ENCODE peak calls at places on chromosomes 11 and 22, in four cellular contexts. D, S, V and C are unnamed samples.

GRCh38 chr11:15852179-15852578 is 504.2 kb downstream of the SOX6 start:
- DNase-seq in D (peak; percentile 34), S (peak; percentile 35), V (no peak), C (peak; percentile 16)

GRCh38 chr11:109956124-109956793 is 136.9 kb upstream of the ZC3H12C start:
- DNase-seq in D (no peak), S (no peak), V (no peak), C (no peak)

GRCh38 chr11:3126901-3127691 is 38.0 kb downstream of the OSBPL5 start:
- DNase-seq in D (no peak), S (no peak), V (peak; percentile 50), C (no peak)

GRCh38 chr11:118876261-118876660 is 7.4 kb upstream of the CXCR5 start:
- DNase-seq in D (no peak), S (no peak), V (no peak), C (no peak)

GRCh38 chr11:6233984-6234313 is 487 bp downstream of the FHIP1B start:
- DNase-seq in D (no peak), S (no peak), V (no peak), C (peak; percentile 12)

GRCh38 chr22:38353142-38353629 is 36.0 kb upstream of the CSNK1E start:
- DNase-seq in D (peak; percentile 85), S (peak; percentile 27), V (peak; percentile 85), C (peak; percentile 62)

GRCh38 chr11:94740975-94741707 is 27.0 kb upstream of the AMOTL1 start:
- DNase-seq in D (no peak), S (peak; percentile 69), V (no peak), C (peak; percentile 73)

GRCh38 chr11:97968071-97968470 is 1052.7 kb upstream of the CNTN5 start:
- DNase-seq in D (no peak), S (no peak), V (no peak), C (no peak)

GRCh38 chr22:22427542-22428065 is 80.9 kb downstream of the ZNF280B start:
- DNase-seq in D (no peak), S (no peak), V (no peak), C (no peak)

GRCh38 chr22:31583861-31584485 is 78.0 kb downstream of the PISD start:
- DNase-seq in D (no peak), S (peak; percentile 62), V (no peak), C (no peak)

GRCh38 chr11:82889133-82890001 is 10.9 kb downstream of the PRCP start:
- DNase-seq in D (no peak), S (peak; percentile 7), V (no peak), C (no peak)

DNA sequence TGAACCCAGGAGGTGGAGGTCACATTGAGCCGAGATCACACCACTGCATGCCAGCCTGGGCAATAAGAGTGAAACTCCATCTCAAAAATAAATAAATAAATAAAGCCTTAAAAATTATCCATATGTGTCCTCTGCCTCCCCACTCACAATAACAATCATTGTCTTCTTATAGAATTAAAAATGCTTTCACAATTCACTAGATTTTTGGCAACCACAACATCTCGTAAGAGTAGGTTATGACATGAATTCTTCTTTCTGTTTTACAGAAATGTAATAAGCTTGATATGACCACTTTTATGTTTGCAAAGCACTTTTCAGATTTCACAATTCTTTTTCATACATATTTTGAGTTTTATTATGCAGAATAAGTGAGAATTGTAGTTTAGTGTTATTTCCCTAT is 54.5 kb upstream of the HSPA8 start:
- DNase-seq in D (no peak), S (no peak), V (no peak), C (no peak)
- H3K27ac ChIP-seq in D (no peak overlapping the region), S (no peak overlapping the region), V (no peak overlapping the region), C (no peak overlapping the region)

GRCh38 chr22:23523746-23524145 is 56.3 kb downstream of the IGLL1 start:
- DNase-seq in D (no peak), S (no peak), V (no peak), C (no peak)

GRCh38 chr22:23520875-23521441 is 59.1 kb downstream of the IGLL1 start:
- DNase-seq in D (no peak), S (peak; percentile 29), V (peak; percentile 71), C (no peak)

GRCh38 chr22:23519442-23520177 is 60.5 kb downstream of the IGLL1 start:
- DNase-seq in D (no peak), S (no peak), V (no peak), C (no peak)

GRCh38 chr22:23522642-23523251 is 57.3 kb downstream of the IGLL1 start:
- DNase-seq in D (no peak), S (no peak), V (peak; percentile 72), C (no peak)

GRCh38 chr22:23521442-23522113 is 58.5 kb downstream of the IGLL1 start:
- DNase-seq in D (peak; percentile 92), S (peak; percentile 75), V (peak; percentile 94), C (peak; percentile 81)
- TF ChIP-seq CTCF in D (no peak), S (peak; percentile 16), V (no peak), C (peak; percentile 11)

DNA sequence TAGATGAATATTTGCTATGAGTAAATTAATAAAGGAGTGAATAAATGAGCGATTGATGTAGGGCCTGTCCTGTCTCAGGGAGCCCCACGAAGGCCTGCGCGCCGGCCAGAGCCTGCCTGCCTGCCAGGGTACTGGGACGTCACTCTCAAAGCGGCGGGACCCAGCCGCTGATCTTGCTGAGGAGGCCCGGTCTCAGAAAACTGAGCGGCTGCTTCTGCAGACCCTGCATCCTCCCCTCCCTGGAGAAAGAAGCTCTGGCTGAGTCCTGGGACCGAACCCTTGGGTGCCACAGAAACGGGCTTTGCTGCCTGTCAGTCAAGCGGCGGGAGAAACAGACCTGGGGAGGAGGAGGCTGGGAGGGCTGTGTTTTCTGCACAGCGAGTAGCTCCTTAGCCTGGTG is 91.6 kb upstream of the B3GAT1 start:
- DNase-seq in D (peak; percentile 15), S (no peak), V (peak; percentile 52), C (no peak)
- H3K27ac ChIP-seq in D (no peak overlapping the region), S (no peak overlapping the region), V (no peak overlapping the region), C (no peak overlapping the region)

DNA sequence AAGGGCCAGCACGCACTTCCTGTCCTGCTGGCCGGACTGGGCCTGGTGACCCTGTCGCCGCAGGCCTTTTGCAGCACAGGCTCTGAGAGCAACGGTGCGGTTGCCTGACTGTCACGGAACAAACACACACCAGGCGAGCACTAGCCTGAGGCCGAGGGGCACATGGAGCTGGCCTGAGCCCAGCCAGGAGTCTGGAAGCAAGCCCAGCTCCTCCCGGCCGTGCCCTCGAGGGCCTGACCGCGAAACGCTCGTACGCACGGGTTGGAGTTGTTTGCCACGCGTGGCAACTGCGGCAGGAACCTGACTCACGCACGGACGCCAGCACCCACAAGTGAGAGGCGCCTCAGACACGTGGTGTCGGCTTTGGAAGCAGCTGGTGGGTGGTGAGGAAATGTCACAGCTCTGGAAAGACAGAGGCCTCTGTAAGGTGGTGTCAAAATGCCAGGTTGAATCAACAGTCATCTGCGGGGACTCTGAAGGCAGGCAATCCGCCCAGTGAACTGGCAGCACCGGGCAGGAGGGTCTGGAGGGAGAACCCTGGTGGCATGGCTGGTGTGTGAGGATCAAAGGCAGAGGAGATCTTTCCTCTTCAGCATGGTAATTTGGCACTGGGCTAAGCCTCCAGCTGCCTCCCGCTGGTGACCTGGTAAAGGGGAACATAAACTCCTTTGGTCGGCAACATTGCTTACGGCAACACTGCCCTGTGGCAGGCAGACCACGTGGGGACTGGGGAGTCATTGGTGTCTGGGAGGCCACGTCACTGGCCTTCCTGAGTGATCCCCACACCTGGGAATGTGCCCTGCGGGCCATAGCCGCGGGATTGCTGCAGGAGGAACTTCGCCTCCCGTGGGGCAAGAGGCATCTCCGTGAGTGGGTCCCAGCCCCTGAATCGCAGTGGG is 15.3 kb upstream of the IL17REL start:
- DNase-seq in D (peak; percentile 87), S (peak; percentile 13), V (no peak), C (peak; percentile 54)
- TF ChIP-seq CTCF in D (no peak), S (no peak), V (no peak), C (no peak)

GRCh38 chr11:68093565-68093964 is 27.6 kb downstream of the CHKA start:
- DNase-seq in D (no peak), S (no peak), V (no peak), C (no peak)

GRCh38 chr11:68099474-68100405 is 21.4 kb downstream of the CHKA start:
- DNase-seq in D (peak; percentile 95), S (no peak), V (no peak), C (no peak)

GRCh38 chr11:68096962-68097361 is 24.2 kb downstream of the CHKA start:
- DNase-seq in D (no peak), S (no peak), V (no peak), C (no peak)

DNA sequence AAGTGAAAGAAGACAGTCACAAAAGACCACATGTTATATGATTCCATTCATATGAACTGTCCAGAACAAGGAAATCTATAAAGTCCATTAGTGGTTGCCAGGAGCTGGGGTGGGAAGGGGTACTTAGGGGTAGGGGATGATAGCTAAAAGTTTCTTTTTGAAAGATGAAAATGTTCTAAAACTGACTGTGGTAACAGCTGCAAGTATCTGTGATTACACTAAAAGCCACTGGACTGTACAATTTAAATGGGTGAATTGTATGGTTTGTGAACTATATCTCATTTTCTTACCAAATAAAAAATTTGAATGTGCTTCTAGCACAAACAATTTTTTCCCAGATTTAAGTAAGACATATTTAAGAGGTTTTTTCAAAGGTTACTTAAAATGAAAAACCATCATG is 22.1 kb downstream of the CHKA start:
- DNase-seq in D (no peak), S (no peak), V (no peak), C (no peak)
- H3K27ac ChIP-seq in D (peak overlapping the region; percentile 63), S (no peak overlapping the region), V (no peak overlapping the region), C (no peak overlapping the region)